ENCODE peak calls at places on chromosomes 3 and 15, in seven cellular contexts. P is GM23248, B is endothelial cell of umbilical vein, N is kidney, W is HCT116, V is PC-3, D is Karpas-422. G is an unnamed sample.

GRCh38 chr3:184176377-184177330 is 2.0 kb downstream of the AP2M1 start:
- DNase-seq in P (peak; percentile 99), B (peak; percentile 90), N (peak; percentile 93), W (peak; percentile 75), V (peak; percentile 81), D (no peak), G (no peak)

GRCh38 chr3:10443791-10444429 is 61.5 kb downstream of the ATP2B2 start:
- DNase-seq in V (no peak), P (no peak), D (no peak), N (no peak), W (no peak), B (no peak), G (no peak)

GRCh38 chr3:38731522-38731921 is 82.0 kb upstream of the SCN5A start:
- DNase-seq in N (no peak), W (no peak), D (peak; percentile 44), P (no peak), B (no peak), V (no peak), G (no peak)

GRCh38 chr3:16300881-16301359 is 35.9 kb downstream of the OXNAD1 start:
- DNase-seq in D (no peak), W (no peak), P (no peak), N (no peak), V (no peak), B (no peak), G (peak; percentile 30)

GRCh38 chr3:119301001-119301400 is 6.8 kb downstream of the ARHGAP31 start:
- DNase-seq in P (peak; percentile 9), D (no peak), B (no peak), W (no peak), N (no peak), V (no peak), G (no peak)

GRCh38 chr3:153274521-153274920 is 112.5 kb downstream of the RAP2B start:
- DNase-seq in P (peak; percentile 20), B (no peak), N (no peak), W (no peak), V (no peak), D (no peak), G (no peak)

GRCh38 chr3:184814214-184814613 is 2.2 kb downstream of the VPS8 start:
- DNase-seq in N (no peak), W (no peak), B (no peak), V (no peak), P (no peak), D (peak; percentile 72), G (peak; percentile 33)

GRCh38 chr15:65576669-65577068 is 34.3 kb downstream of the INTS14 start:
- DNase-seq in B (peak; percentile 70), P (peak; percentile 57), N (no peak), W (no peak), D (no peak), V (peak; percentile 43), G (no peak)

GRCh38 chr3:170560717-170561382 is 25.0 kb downstream of the SLC7A14 start:
- DNase-seq in V (peak; percentile 20), P (no peak), W (no peak), N (no peak), D (no peak), B (no peak), G (no peak)

GRCh38 chr3:197372076-197372661 is 73.8 kb upstream of the DLG1 start:
- DNase-seq in D (no peak), W (no peak), P (peak; percentile 93), B (no peak), N (peak; percentile 41), V (peak; percentile 98), G (no peak)

GRCh38 chr3:13850161-13850945 is 29.5 kb downstream of the WNT7A start:
- DNase-seq in V (peak; percentile 98), N (peak; percentile 90), P (peak; percentile 26), W (peak; percentile 77), B (no peak), D (no peak), G (no peak)

GRCh38 chr3:20865811-20866210 is 679.8 kb upstream of the SGO1 start:
- DNase-seq in D (no peak), W (no peak), P (no peak), N (no peak), V (no peak), B (no peak), G (no peak)

GRCh38 chr3:27200721-27201434 is 168.3 kb downstream of the NEK10 start:
- DNase-seq in D (no peak), N (no peak), B (no peak), V (peak; percentile 19), W (no peak), P (no peak), G (no peak)

GRCh38 chr15:45719490-45719889 is 84.7 kb downstream of the SQOR start:
- DNase-seq in V (no peak), B (no peak), W (no peak), P (no peak), D (no peak), N (no peak), G (no peak)

GRCh38 chr15:75694241-75695182 is 18.1 kb downstream of the CSPG4 start:
- DNase-seq in N (peak; percentile 89), P (peak; percentile 99), D (peak; percentile 63), V (peak; percentile 81), W (no peak), B (peak; percentile 81), G (no peak)

GRCh38 chr15:55618396-55618795 is 30.3 kb upstream of the PYGO1 start:
- DNase-seq in W (no peak), P (no peak), B (no peak), D (no peak), V (no peak), N (no peak), G (no peak)

GRCh38 chr3:57382933-57383332 is 90.4 kb upstream of the ASB14 start:
- DNase-seq in P (peak; percentile 60), V (peak; percentile 9), N (no peak), D (no peak), B (no peak), W (no peak), G (no peak)

GRCh38 chr15:92936138-92936537 is 36.0 kb downstream of the CHD2 start:
- DNase-seq in W (no peak), B (no peak), V (no peak), N (no peak), D (no peak), P (no peak), G (no peak)

GRCh38 chr3:100650651-100651611 is 41.5 kb downstream of the ADGRG7 start:
- DNase-seq in B (peak; percentile 79), W (no peak), D (peak; percentile 56), N (no peak), P (peak; percentile 89), V (peak; percentile 90), G (peak; percentile 54)

GRCh38 chr15:67100808-67101581 is 35.6 kb downstream of the SMAD3 start:
- DNase-seq in P (no peak), V (no peak), D (peak; percentile 63), B (no peak), N (no peak), W (no peak), G (peak; percentile 84)

DNA sequence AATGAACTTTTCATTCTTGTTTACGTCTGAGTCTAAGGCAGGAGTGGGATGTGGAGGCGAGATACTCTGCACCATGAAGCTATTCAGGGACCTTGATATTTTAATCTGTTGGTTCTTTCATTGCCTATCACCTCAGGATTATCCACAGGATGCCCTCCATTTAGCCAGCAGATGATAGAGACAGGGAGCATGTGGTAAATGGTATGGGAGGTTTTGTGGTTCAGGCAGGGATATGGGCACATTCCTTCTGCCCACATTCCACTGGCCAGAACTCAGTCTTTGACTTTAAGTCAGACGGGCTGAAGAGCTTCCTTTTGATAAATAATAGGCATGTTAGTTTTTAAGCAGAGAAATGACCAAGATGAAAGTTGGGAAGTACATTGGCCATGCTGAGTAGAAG is 548.0 kb upstream of the CCDC54 start:
- DNase-seq in D (no peak), W (no peak), P (no peak), B (no peak), V (no peak), N (no peak), G (no peak)
- H3K27ac ChIP-seq in D (no peak overlapping the region), W (no peak overlapping the region), P (no peak overlapping the region), B (no peak overlapping the region), V (no peak overlapping the region), N (no peak overlapping the region), G (no peak overlapping the region)

GRCh38 chr3:113194747-113195400 is 16.5 kb upstream of the BOC start:
- DNase-seq in D (no peak), P (no peak), B (no peak), W (no peak), N (no peak), V (no peak), G (no peak)
- H3K9ac ChIP-seq in D (no peak overlapping the region), P (no peak overlapping the region), B (no peak overlapping the region), W (no peak overlapping the region), N (no peak overlapping the region), V (no peak overlapping the region), G (no peak overlapping the region)

GRCh38 chr3:188180114-188180513 is 26.2 kb downstream of the LPP start:
- DNase-seq in N (no peak), B (no peak), W (no peak), P (no peak), D (no peak), V (no peak), G (no peak)
- H3K27ac ChIP-seq in N (no peak overlapping the region), B (no peak overlapping the region), W (no peak overlapping the region), P (peak overlapping the region; percentile 59), D (peak overlapping the region; percentile 83), V (no peak overlapping the region), G (no peak overlapping the region)

GRCh38 chr3:187740446-187741399 is 4.5 kb downstream of the BCL6 start:
- DNase-seq in P (peak; percentile 90), V (peak; percentile 59), B (peak; percentile 66), N (peak; percentile 89), D (peak; percentile 92), W (no peak), G (peak; percentile 52)
- H3K9ac ChIP-seq in P (peak overlapping the region; percentile 94), V (peak overlapping the region; percentile 54), B (peak overlapping the region; percentile 94), N (peak overlapping the region; percentile 98), D (peak overlapping the region; percentile 97), W (peak overlapping the region; percentile 71), G (peak overlapping the region; percentile 3)

GRCh38 chr3:48555949-48556795 is 431 bp downstream of the PFKFB4 start:
- DNase-seq in W (no peak), N (no peak), V (no peak), P (no peak), D (no peak), B (no peak), G (no peak)
- H3K27ac ChIP-seq in W (peak overlapping the region; percentile 61), N (no peak overlapping the region), V (no peak overlapping the region), P (no peak overlapping the region), D (no peak overlapping the region), B (no peak overlapping the region), G (no peak overlapping the region)

GRCh38 chr3:194351080-194351672 is at the start of gene CPN2:
- DNase-seq in B (no peak), W (no peak), D (no peak), N (peak; percentile 42), V (no peak), P (no peak), G (no peak)
- H3K9ac ChIP-seq in B (no peak within 1 kb of the TSS), W (no peak within 1 kb of the TSS), D (no peak within 1 kb of the TSS), N (no peak within 1 kb of the TSS), V (no peak within 1 kb of the TSS), P (peak within 1 kb of the TSS; percentile 14), G (no peak within 1 kb of the TSS)